ENCODE peak calls at places on chromosomes 3 and 15, in four cellular contexts. G, E, Y and H are unnamed samples.

GRCh38 chr3:60809857-60810256 is 441.4 kb downstream of the FHIT start:
- DNase-seq in Y (no peak), E (no peak), G (no peak), H (no peak)

GRCh38 chr3:174958671-174959328 is 99.7 kb downstream of the NAALADL2 start:
- DNase-seq in Y (no peak), E (no peak), G (no peak), H (peak; percentile 5)

GRCh38 chr3:165683947-165684346 is 153.3 kb downstream of the BCHE start:
- DNase-seq in E (no peak), Y (no peak), G (no peak), H (no peak)

GRCh38 chr3:17500618-17501017 is 241.8 kb downstream of the TBC1D5 start:
- DNase-seq in E (no peak), G (no peak), Y (no peak), H (peak; percentile 36)

GRCh38 chr3:171459130-171459941 is 869 bp downstream of the TNIK start:
- DNase-seq in Y (peak; percentile 63), G (no peak), E (peak; percentile 32), H (peak; percentile 36)

GRCh38 chr15:76203766-76204557 is 107.3 kb downstream of the ETFA start:
- DNase-seq in G (no peak), E (no peak), Y (no peak), H (no peak)

GRCh38 chr3:189625566-189625965 is 5.6 kb upstream of the TP63 start:
- DNase-seq in G (no peak), Y (no peak), E (no peak), H (no peak)

GRCh38 chr15:70271422-70272088 is 173.8 kb upstream of the TLE3 start:
- DNase-seq in E (no peak), G (no peak), Y (no peak), H (peak; percentile 95)

GRCh38 chr3:82462977-82463376 is 701.5 kb upstream of the GBE1 start:
- DNase-seq in E (no peak), G (no peak), Y (no peak), H (no peak)

GRCh38 chr3:142853270-142854163 is 35.4 kb downstream of the PCOLCE2 start:
- DNase-seq in G (no peak), E (no peak), Y (no peak), H (peak; percentile 21)

GRCh38 chr3:61582846-61583245 is 21.5 kb downstream of the PTPRG start:
- DNase-seq in Y (no peak), E (no peak), G (no peak), H (no peak)

GRCh38 chr15:68816795-68817303 is 3.8 kb downstream of the ANP32A start:
- DNase-seq in Y (no peak), G (no peak), E (no peak), H (no peak)

GRCh38 chr15:40336129-40337122 is 4.3 kb downstream of the CCDC9B start:
- DNase-seq in G (no peak), Y (no peak), E (peak; percentile 74), H (no peak)

GRCh38 chr3:175381685-175382084 is 522.6 kb downstream of the NAALADL2 start:
- DNase-seq in G (no peak), E (no peak), Y (no peak), H (no peak)

GRCh38 chr3:152225176-152225575 is 43.6 kb upstream of the MBNL1 start:
- DNase-seq in Y (no peak), E (no peak), G (no peak), H (peak; percentile 67)

GRCh38 chr3:52109556-52110380 is 44.5 kb downstream of the POC1A start:
- DNase-seq in G (no peak), Y (peak; percentile 69), E (no peak), H (peak; percentile 47)

GRCh38 chr3:24034464-24034863 is 89.4 kb downstream of the NR1D2 start:
- DNase-seq in Y (no peak), G (no peak), E (no peak), H (no peak)

GRCh38 chr3:33980252-33980651 is 181.8 kb downstream of the PDCD6IP start:
- DNase-seq in Y (peak; percentile 42), E (peak; percentile 20), G (peak; percentile 11), H (peak; percentile 85)

GRCh38 chr3:38601971-38602550 is 47.4 kb downstream of the SCN5A start:
- DNase-seq in G (no peak), Y (peak; percentile 75), E (no peak), H (no peak)

GRCh38 chr15:78372880-78373279 is 32.7 kb downstream of the CRABP1 start:
- DNase-seq in G (no peak), Y (no peak), E (no peak), H (no peak)

GRCh38 chr3:138938056-138938876 is 8.7 kb downstream of the FOXL2 start:
- DNase-seq in Y (no peak), E (peak; percentile 48), G (no peak), H (no peak)

GRCh38 chr3:10160346-10160745 is 4.4 kb upstream of the IRAK2 start:
- DNase-seq in G (no peak), E (no peak), Y (no peak), H (no peak)

GRCh38 chr3:143041901-143042300 is 40.5 kb downstream of the U2SURP start:
- DNase-seq in Y (no peak), G (no peak), E (no peak), H (no peak)

GRCh38 chr3:67635257-67635656 is 19.2 kb downstream of the SUCLG2 start:
- DNase-seq in E (no peak), G (no peak), Y (no peak), H (peak; percentile 96)

GRCh38 chr15:85941186-85941855 is 138.3 kb upstream of the AGBL1 start:
- DNase-seq in G (no peak), Y (no peak), E (no peak), H (no peak)

GRCh38 chr3:32285910-32286309 is 47.4 kb downstream of the CMTM8 start:
- DNase-seq in E (no peak), Y (no peak), G (no peak), H (no peak)

GRCh38 chr3:72260590-72260914 is 475.6 kb upstream of the PROK2 start:
- DNase-seq in E (no peak), G (no peak), Y (no peak), H (no peak)

GRCh38 chr3:72263223-72264015 is 478.5 kb upstream of the PROK2 start:
- DNase-seq in Y (no peak), G (no peak), E (no peak), H (no peak)

GRCh38 chr3:72262707-72263106 is 477.8 kb upstream of the PROK2 start:
- DNase-seq in Y (no peak), G (no peak), E (no peak), H (no peak)

GRCh38 chr3:72259755-72260589 is 475.0 kb upstream of the PROK2 start:
- DNase-seq in G (no peak), E (no peak), Y (no peak), H (no peak)

GRCh38 chr3:72261566-72262564 is 476.9 kb upstream of the PROK2 start:
- DNase-seq in Y (peak; percentile 29), E (no peak), G (no peak), H (no peak)
- H3K27me3 ChIP-seq in Y (peaks cover 10% of the 10 kb centered on the region), E (no peaks in the 10 kb centered on the region), G (no peaks in the 10 kb centered on the region), H (peaks cover 53% of the 10 kb centered on the region)

DNA sequence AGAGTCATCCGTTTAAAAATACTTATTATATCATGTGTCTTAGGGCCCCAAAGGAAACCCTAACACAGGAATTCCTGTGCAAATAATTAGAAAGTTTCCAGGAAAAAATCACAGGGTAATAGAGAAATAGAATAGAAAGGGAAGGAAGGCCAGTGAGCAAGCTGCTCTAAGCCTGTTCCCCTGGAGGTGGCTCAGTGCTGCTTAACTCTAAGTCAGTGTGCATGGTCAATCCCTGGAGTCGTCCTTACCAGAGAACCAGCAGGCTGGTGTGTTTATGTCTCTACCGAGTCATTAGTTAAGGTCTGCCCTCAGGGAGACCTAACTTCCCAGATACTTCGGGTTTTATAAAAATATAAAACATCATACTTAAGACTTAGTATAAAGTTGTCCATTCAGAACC is 21.0 kb upstream of the MCF2L2 start:
- DNase-seq in G (no peak), E (peak; percentile 50), Y (peak; percentile 28), H (peak; percentile 38)
- H2AFZ ChIP-seq in G (no peak overlapping the region), E (peak overlapping the region; percentile 23), Y (no peak overlapping the region), H (no peak overlapping the region)

DNA sequence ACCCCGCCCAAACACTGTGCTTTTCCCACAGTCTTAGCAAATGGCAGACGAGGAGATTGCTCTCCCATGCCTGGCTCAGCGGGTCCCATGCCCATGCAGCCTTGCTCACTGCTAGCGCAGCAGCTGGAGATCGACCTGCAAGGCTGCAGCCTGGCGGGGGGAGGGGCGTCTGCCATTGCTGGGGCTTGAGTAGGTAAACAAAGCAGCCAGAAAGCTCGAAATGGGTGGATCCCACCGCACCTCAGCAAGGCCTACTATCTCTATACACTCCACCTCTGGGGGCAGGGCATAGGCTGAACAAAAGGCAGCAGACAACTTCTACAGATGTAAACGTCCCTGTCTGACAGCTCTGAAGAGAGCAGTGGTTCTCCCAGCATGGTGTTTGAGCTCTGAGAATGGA is 27.2 kb upstream of the WDR5B start:
- DNase-seq in G (no peak), E (no peak), Y (no peak), H (no peak)
- TF ChIP-seq RCOR1 in G (no peak), E (no peak), Y (no peak), H (no peak)

DNA sequence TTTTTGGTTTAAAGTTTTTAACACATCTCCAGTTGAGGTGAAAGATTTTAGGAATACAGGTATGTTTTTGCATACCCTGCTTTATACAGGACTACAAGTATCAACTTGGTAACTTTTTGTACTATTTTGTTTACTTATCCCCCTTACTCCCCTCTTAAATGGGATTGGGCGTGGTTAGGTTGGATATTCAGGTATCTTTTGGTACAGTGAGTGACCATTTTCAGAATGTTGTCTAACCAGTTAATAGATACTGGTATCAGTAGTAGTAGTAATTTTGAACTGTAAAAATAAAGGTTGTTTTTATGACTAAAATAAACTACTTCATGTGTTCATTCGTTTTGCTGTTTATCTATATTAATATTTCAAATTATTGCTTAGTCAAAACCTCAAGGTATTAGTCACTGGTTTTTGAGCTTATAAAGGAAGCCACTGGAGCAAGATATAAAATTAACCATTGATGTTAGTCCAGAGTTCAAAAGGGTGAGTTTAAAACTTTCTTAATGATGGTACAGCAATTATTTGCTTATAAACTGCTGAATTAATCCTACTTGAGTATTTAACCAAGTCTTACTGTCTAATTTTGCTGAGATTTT is 3.3 kb downstream of the MME start:
- DNase-seq in G (no peak), Y (no peak), E (no peak), H (peak; percentile 20)
- H3K27me3 ChIP-seq in G (peaks cover 17% of the 10 kb centered on the region), Y (no peaks in the 10 kb centered on the region), E (no peaks in the 10 kb centered on the region), H (peaks cover 5% of the 10 kb centered on the region)

GRCh38 chr3:186931487-186932280 is 1.4 kb downstream of the ST6GAL1 start:
- DNase-seq in Y (peak; percentile 34), G (no peak), E (no peak), H (peak; percentile 63)
- H2AFZ ChIP-seq in Y (peak overlapping the region; percentile 98), G (peak overlapping the region; percentile 45), E (peak overlapping the region; percentile 86), H (peak overlapping the region; percentile 94)

DNA sequence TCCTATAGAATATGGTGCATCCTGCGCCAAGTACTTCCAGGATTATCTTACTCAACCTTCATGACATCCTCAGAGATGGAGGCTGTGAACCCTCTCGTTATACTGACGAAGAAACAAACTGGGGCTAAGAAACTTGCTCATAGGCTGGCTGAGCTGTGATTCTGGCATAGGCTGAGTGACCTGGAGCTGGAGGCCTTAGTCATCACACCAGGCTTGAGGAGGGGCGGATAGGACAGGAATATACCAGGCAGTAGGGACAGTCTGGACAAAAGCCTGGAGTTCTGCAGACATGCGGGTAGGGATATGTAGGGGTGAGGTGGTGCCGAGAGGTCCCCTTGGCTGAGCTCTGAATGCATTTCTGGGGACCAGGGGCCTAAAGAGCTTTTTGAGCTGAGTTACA is 18.1 kb downstream of the HEMK1 start:
- DNase-seq in G (no peak), Y (no peak), E (no peak), H (peak; percentile 24)
- TF ChIP-seq RCOR1 in G (no peak), Y (no peak), E (no peak), H (no peak)